ENCODE peak calls at places on chromosome 4, in six cellular contexts. D is HTR-8/SVneo; C is cardiac muscle cell; Z is astrocyte; G is GM12865; W is naive thymus-derived CD4-positive, alpha-beta T cell. O is an unnamed sample.

GRCh38 chr4:105520819-105521790 is 31.3 kb upstream of the ARHGEF38 start:
- DNase-seq in Z (peak; percentile 14), G (peak; percentile 64), D (peak; percentile 14), C (peak; percentile 66), W (no peak), O (peak; percentile 45)

GRCh38 chr4:163755013-163755412 is 260.5 kb downstream of the TMA16 start:
- DNase-seq in Z (peak; percentile 8), W (no peak), C (no peak), G (peak; percentile 38), D (peak; percentile 6), O (peak; percentile 31)

GRCh38 chr4:3348621-3349020 is 55.8 kb downstream of the RGS12 start:
- DNase-seq in Z (no peak), G (no peak), D (no peak), C (no peak), W (no peak), O (no peak)

GRCh38 chr4:138458751-138459150 is 216.6 kb upstream of the SLC7A11 start:
- DNase-seq in C (no peak), Z (no peak), D (no peak), W (no peak), G (no peak), O (no peak)

GRCh38 chr4:174521800-174522182 is 497 bp downstream of the HPGD start:
- DNase-seq in D (peak; percentile 9), C (no peak), W (no peak), G (no peak), Z (no peak), O (peak; percentile 25)

GRCh38 chr4:985123-985830 is 1.6 kb upstream of the IDUA start:
- DNase-seq in Z (no peak), G (peak; percentile 65), D (no peak), W (peak; percentile 69), C (peak; percentile 53), O (no peak)

GRCh38 chr4:16226816-16227461 is 668 bp upstream of the TAPT1 start:
- DNase-seq in Z (peak; percentile 19), W (peak; percentile 25), C (peak; percentile 41), D (peak; percentile 9), G (peak; percentile 61), O (peak; percentile 57)

GRCh38 chr4:139848043-139848442 is 182.4 kb downstream of the MGST2 start:
- DNase-seq in Z (no peak), D (no peak), W (no peak), C (no peak), G (no peak), O (no peak)

GRCh38 chr4:142406917-142407501 is 439.1 kb downstream of the INPP4B start:
- DNase-seq in Z (peak; percentile 32), D (no peak), C (peak; percentile 16), W (peak; percentile 61), G (no peak), O (no peak)

GRCh38 chr4:158782539-158783360 is 13.9 kb downstream of the FNIP2 start:
- DNase-seq in C (no peak), Z (peak; percentile 67), D (no peak), W (no peak), G (no peak), O (peak; percentile 45)

GRCh38 chr4:48698029-48698901 is 81.8 kb downstream of the FRYL start:
- DNase-seq in D (peak; percentile 56), Z (peak; percentile 85), C (peak; percentile 95), G (no peak), W (no peak), O (peak; percentile 91)

GRCh38 chr4:153759407-153760226 is at the start of gene RNF175:
- DNase-seq in D (no peak), C (peak; percentile 16), Z (no peak), W (peak; percentile 31), G (no peak), O (no peak)

GRCh38 chr4:40563401-40563800 is 66.3 kb downstream of the RBM47 start:
- DNase-seq in W (no peak), Z (no peak), G (no peak), C (no peak), D (no peak), O (peak; percentile 74)

GRCh38 chr4:98802673-98803286 is 126.2 kb downstream of the EIF4E start:
- DNase-seq in W (no peak), Z (peak; percentile 31), C (peak; percentile 41), D (no peak), G (no peak), O (no peak)

GRCh38 chr4:126834854-126835253 is 797.9 kb upstream of the INTU start:
- DNase-seq in G (no peak), C (no peak), W (no peak), D (no peak), Z (no peak), O (no peak)